ENCODE peak calls at places on chromosomes 13 and 19, in eight cellular contexts. H is WERI-Rb-1; O is activated CD4-positive, alpha-beta T cell treated with anti-CD3 and anti-CD28 coated beads for 24 hours; C is ELF-1; A is GM23338; U is NCI-H748 treated with DMSO at 0.1 percent for 48 hours; K is activated naive CD4-positive, alpha-beta T cell; V is neuronal stem cell. M is an unnamed sample.
A peak's percentile ranks its signal among the peaks of the same experiment; 100 is the strongest.

GRCh38 chr13:71460179-71460578 is 406.8 kb downstream of the DACH1 start:
- DNase-seq in C (no peak), O (no peak), V (no peak), A (no peak), K (no peak), H (no peak), U (no peak), M (no peak)

GRCh38 chr19:46339491-46339890 is 7.4 kb upstream of the PPP5C start:
- DNase-seq in A (no peak), U (no peak), C (no peak), O (no peak), H (no peak), V (no peak), K (no peak), M (no peak)

GRCh38 chr19:38898788-38899446 is 501 bp downstream of the SIRT2 start:
- DNase-seq in O (no peak), H (no peak), U (no peak), A (peak; percentile 34), V (peak; percentile 20), K (no peak), C (no peak), M (no peak)

GRCh38 chr13:110677731-110678545 is 28.0 kb downstream of the CARS2 start:
- DNase-seq in H (no peak), U (no peak), A (no peak), C (no peak), O (no peak), V (no peak), K (no peak), M (no peak)

GRCh38 chr13:71218960-71219359 is 648.0 kb downstream of the DACH1 start:
- DNase-seq in V (peak; percentile 27), K (no peak), H (peak; percentile 43), U (peak; percentile 49), A (peak; percentile 65), C (no peak), O (no peak), M (no peak)

GRCh38 chr19:43667524-43668405 is 2.2 kb downstream of the PLAUR start:
- DNase-seq in H (no peak), U (peak; percentile 89), C (no peak), O (no peak), A (peak; percentile 23), K (no peak), V (no peak), M (no peak)

GRCh38 chr19:10230904-10231623 is at the start of gene S1PR2:
- DNase-seq in A (peak; percentile 91), U (peak; percentile 43), C (peak; percentile 85), O (peak; percentile 44), H (peak; percentile 68), K (peak; percentile 24), V (peak; percentile 73), M (peak; percentile 35)

GRCh38 chr13:77966671-77967070 is 48.0 kb upstream of the EDNRB start:
- DNase-seq in H (no peak), U (no peak), K (no peak), A (no peak), O (no peak), C (no peak), V (no peak), M (no peak)

GRCh38 chr19:28960586-28960985 is 252.4 kb downstream of the UQCRFS1 start:
- DNase-seq in U (no peak), H (no peak), K (no peak), A (no peak), O (no peak), V (no peak), C (no peak), M (no peak)

GRCh38 chr13:67554746-67555452 is 324.8 kb upstream of the PCDH9 start:
- DNase-seq in A (no peak), V (no peak), U (no peak), O (no peak), H (no peak), C (no peak), K (no peak), M (no peak)